ENCODE peak calls at places on chromosomes 11 and 22, in five cellular contexts. O is GM12891, G is HFF-Myc, Z is mesenteric fat pad, B is NCI-H526 treated with DMSO at 0.1 percent for 48 hours. D is an unnamed sample.

GRCh38 chr11:44961894-44962293 is 11.2 kb upstream of the TP53I11 start:
- DNase-seq in G (no peak), Z (no peak), B (no peak), O (no peak), D (no peak)

GRCh38 chr11:69554849-69555248 is 73.4 kb downstream of the LINC01488 start:
- DNase-seq in O (no peak), G (no peak), Z (peak), B (no peak), D (no peak)

GRCh38 chr11:57321996-57322880 is 2.5 kb downstream of the TNKS1BP1 start:
- DNase-seq in Z (no peak), B (peak), O (no peak), G (peak), D (no peak)

GRCh38 chr11:8199676-8200075 is 30.9 kb upstream of the RIC3 start:
- DNase-seq in O (no peak), Z (no peak), G (no peak), B (no peak), D (no peak)

GRCh38 chr22:23806837-23807236 is 20.1 kb downstream of the SMARCB1 start:
- DNase-seq in B (no peak), G (no peak), O (no peak), Z (no peak), D (no peak)

GRCh38 chr11:9276571-9276970 is 11.4 kb upstream of the DENND5A start:
- DNase-seq in G (no peak), B (no peak), O (no peak), Z (no peak), D (no peak)

GRCh38 chr22:29979645-29980303 is 96.8 kb downstream of the MTMR3 start:
- DNase-seq in Z (no peak), O (no peak), G (no peak), B (no peak), D (no peak)

GRCh38 chr11:79940165-79940564 is 499.3 kb upstream of the TENM4 start:
- DNase-seq in Z (no peak), G (no peak), B (peak), O (no peak), D (no peak)

GRCh38 chr11:69496202-69496557 is 14.7 kb downstream of the LINC01488 start:
- DNase-seq in Z (no peak), O (no peak), B (no peak), G (no peak), D (no peak)

GRCh38 chr11:18352581-18352980 is 30.2 kb downstream of the GTF2H1 start:
- DNase-seq in G (no peak), Z (no peak), B (no peak), O (no peak), D (no peak)